ENCODE peak calls at places on chromosomes 1 and 21, in ten cellular contexts. U is transverse colon, B is A549, C is stomach, K is suprapubic skin, N is K562, T is H1, M is HepG2, L is tibial nerve, S is sigmoid colon. W is an unnamed sample.

GRCh38 chr1:187264995-187265602 is 436.4 kb downstream of the PLA2G4A start:
- DNase-seq in K (no peak), L (no peak), C (no peak), M (peak), N (peak), S (no peak), B (peak), T (no peak), U (no peak), W (no peak)

GRCh38 chr1:43246466-43247213 is 23.1 kb upstream of the TMEM125 start:
- DNase-seq in B (no peak), T (no peak), C (no peak), S (no peak), U (no peak), K (no peak), L (no peak), N (no peak), M (no peak), W (no peak)

GRCh38 chr1:7538849-7539771 is 232.0 kb upstream of the VAMP3 start:
- DNase-seq in B (no peak), S (no peak), C (no peak), M (no peak), N (no peak), T (no peak), K (no peak), L (no peak), U (no peak), W (no peak)

GRCh38 chr1:231162300-231162969 is 577 bp downstream of the TRIM67 start:
- DNase-seq in C (peak), K (no peak), B (peak), U (peak), T (peak), S (no peak), M (peak), L (no peak), N (peak), W (no peak)

GRCh38 chr1:40742363-40743061 is 41.1 kb upstream of the KCNQ4 start:
- DNase-seq in S (no peak), M (no peak), N (no peak), U (no peak), L (no peak), C (no peak), B (no peak), K (no peak), T (no peak), W (no peak)

GRCh38 chr1:229867726-229868125 is 199.3 kb upstream of the GALNT2 start:
- DNase-seq in U (no peak), S (no peak), K (no peak), N (no peak), T (no peak), B (no peak), C (no peak), M (no peak), L (no peak), W (no peak)

GRCh38 chr21:28444131-28444530 is 548.5 kb downstream of the LTN1 start:
- DNase-seq in L (no peak), S (no peak), U (no peak), B (no peak), C (no peak), T (no peak), M (no peak), N (no peak), K (no peak), W (no peak)

GRCh38 chr1:40844887-40845878 is 17.0 kb downstream of the CITED4 start:
- DNase-seq in U (no peak), T (no peak), S (no peak), C (no peak), M (no peak), N (no peak), L (no peak), B (no peak), K (no peak), W (no peak)

GRCh38 chr1:36157973-36158826 is 2.2 kb downstream of the MAP7D1 start:
- DNase-seq in C (no peak), T (no peak), M (no peak), L (no peak), N (no peak), S (no peak), U (no peak), K (no peak), B (no peak), W (no peak)

GRCh38 chr1:161351482-161351881 is 16.2 kb downstream of the CFAP126 start:
- DNase-seq in U (no peak), C (no peak), L (no peak), S (no peak), N (peak), T (no peak), K (no peak), B (no peak), M (no peak), W (no peak)

GRCh38 chr1:87941292-87941946 is 612.7 kb downstream of the LMO4 start:
- DNase-seq in M (no peak), L (no peak), N (no peak), C (no peak), S (no peak), B (no peak), K (no peak), T (no peak), U (no peak), W (no peak)

GRCh38 chr21:39125752-39126485 is 57.3 kb downstream of the PSMG1 start:
- DNase-seq in U (peak), S (peak), T (peak), N (peak), C (peak), B (peak), L (no peak), K (no peak), M (peak), W (no peak)

GRCh38 chr1:109649380-109649987 is 6.4 kb upstream of the GSTM4 start:
- DNase-seq in K (no peak), S (no peak), M (no peak), U (no peak), T (no peak), B (peak), L (no peak), C (no peak), N (peak), W (peak)

GRCh38 chr1:26522073-26522472 is 7.5 kb upstream of the RPS6KA1 start:
- DNase-seq in N (no peak), U (no peak), B (no peak), S (no peak), M (no peak), C (no peak), K (no peak), T (no peak), L (no peak), W (no peak)

GRCh38 chr1:41294213-41294612 is 52.1 kb upstream of the SCMH1 start:
- DNase-seq in M (no peak), S (no peak), L (no peak), U (no peak), B (no peak), K (no peak), T (no peak), N (no peak), C (peak), W (no peak)

GRCh38 chr21:33128538-33128937 is 58.6 kb downstream of the OLIG1 start:
- DNase-seq in N (no peak), K (no peak), C (no peak), B (no peak), T (no peak), S (no peak), L (no peak), U (no peak), M (no peak), W (no peak)

GRCh38 chr21:33124879-33125278 is 54.9 kb downstream of the OLIG1 start:
- DNase-seq in C (no peak), U (no peak), N (no peak), B (no peak), M (no peak), S (no peak), T (no peak), K (no peak), L (no peak), W (no peak)

GRCh38 chr21:33125981-33126380 is 56.0 kb downstream of the OLIG1 start:
- DNase-seq in M (no peak), U (no peak), N (no peak), S (no peak), K (no peak), B (no peak), L (no peak), T (no peak), C (no peak), W (no peak)

GRCh38 chr21:33126569-33126968 is 56.6 kb downstream of the OLIG1 start:
- DNase-seq in S (no peak), U (no peak), T (no peak), L (no peak), M (no peak), C (no peak), B (no peak), N (no peak), K (no peak), W (no peak)

DNA sequence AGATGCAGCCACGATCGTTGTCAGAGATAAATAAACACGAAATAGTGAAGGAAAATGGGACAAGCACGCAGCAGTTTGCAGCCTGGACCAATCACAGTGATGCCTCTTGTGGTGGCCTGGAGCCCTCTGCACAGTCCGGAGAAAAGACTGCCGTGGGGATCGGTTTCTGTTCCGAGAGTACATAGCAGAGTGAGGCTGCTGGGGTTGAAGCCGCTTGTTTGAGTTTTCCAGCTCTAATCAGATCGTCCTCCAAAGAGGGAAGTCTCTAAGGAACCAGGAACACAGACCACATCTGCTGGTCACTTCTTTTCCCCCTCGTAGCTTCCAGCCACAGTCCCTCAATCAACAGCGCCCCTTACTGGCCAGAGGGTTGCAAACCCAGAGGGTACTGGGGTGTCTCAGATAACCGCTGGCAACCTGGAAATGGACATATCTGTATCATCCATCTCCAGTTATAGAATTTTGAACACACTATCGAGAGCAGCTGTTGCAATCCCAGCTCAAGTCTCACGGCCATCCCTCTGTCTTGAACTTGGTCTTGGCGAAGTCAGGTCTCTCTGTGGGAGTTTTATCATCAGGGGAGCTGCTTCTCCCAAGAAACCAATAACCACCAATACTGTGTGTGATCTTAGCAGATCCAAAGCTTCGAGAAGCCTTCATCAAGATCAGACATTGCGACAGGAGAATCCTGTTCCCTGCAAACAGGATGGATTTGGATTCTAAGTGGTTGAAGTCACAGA is 57.4 kb downstream of the OLIG1 start:
- DNase-seq in C (peak), M (peak), L (peak), S (no peak), K (peak), B (peak), T (peak), U (peak), N (peak), W (no peak)
- H3K4me3 ChIP-seq in C (peak), M (peak), L (peak), S (no peak), K (peak), B (peak), T (no peak), U (peak), N (no peak), W (peak)

DNA sequence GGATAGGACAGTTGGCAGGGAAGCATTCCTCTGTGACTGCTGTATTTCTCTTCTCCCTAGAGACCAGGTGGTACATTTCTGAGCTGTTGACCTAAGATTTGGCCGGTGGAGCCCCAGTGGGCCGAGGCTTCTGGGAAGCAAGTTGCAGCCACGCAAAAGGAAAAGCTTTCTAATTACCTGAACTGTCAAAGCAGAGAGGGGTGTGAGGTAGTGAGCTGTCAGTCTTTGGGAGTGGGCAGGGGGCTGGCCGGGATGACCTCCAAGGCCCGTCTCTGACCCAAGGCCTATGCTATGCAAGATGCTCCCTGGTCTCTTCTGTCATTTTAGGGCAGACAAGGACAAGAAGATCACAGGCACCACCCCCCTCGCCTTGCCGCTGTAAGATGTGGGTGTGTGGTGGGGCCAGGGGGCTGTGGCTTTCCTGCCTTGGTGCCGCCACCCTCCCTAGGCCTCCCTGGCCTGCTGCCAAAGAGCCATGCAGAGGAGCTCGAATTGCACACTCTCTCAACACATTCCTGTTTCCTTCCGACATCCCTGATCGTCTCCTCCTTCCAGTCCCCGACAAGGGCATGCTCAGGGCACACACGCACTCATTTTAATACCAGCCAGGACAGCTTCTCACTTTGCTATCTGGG is 7.7 kb downstream of the PADI1 start:
- DNase-seq in K (no peak), L (no peak), S (no peak), B (no peak), C (peak), T (no peak), U (no peak), N (no peak), M (no peak), W (no peak)
- TF ChIP-seq EP300 in K (no peak), L (no peak), S (no peak), B (no peak), C (no peak), T (no peak), U (no peak), N (no peak), M (no peak), W (no peak)

GRCh38 chr21:33539612-33540011 is 2.3 kb downstream of the GART start:
- DNase-seq in K (no peak), T (no peak), M (no peak), C (no peak), U (no peak), B (no peak), N (no peak), S (no peak), L (no peak), W (no peak)
- H3K4me3 ChIP-seq in K (no peak), T (no peak), M (no peak), C (no peak), U (no peak), B (no peak), N (no peak), S (no peak), L (no peak), W (no peak)

GRCh38 chr1:72000809-72001208 is 281.5 kb downstream of the NEGR1 start:
- DNase-seq in U (no peak), K (no peak), L (no peak), C (no peak), T (no peak), S (no peak), N (no peak), M (no peak), B (peak), W (no peak)
- TF ChIP-seq EP300 in U (no peak), K (no peak), L (no peak), C (no peak), T (no peak), S (no peak), N (no peak), M (no peak), B (no peak), W (no peak)

GRCh38 chr1:170662561-170662971 is 1.4 kb upstream of the PRRX1 start:
- DNase-seq in S (no peak), T (no peak), C (no peak), M (no peak), U (no peak), L (no peak), K (no peak), N (no peak), B (no peak), W (no peak)
- H3K4me3 ChIP-seq in S (peak), T (peak), C (peak), M (no peak), U (peak), L (peak), K (peak), N (no peak), B (peak), W (peak)

GRCh38 chr21:31340499-31340898 is 3.6 kb downstream of the TIAM1 start:
- DNase-seq in M (no peak), B (no peak), S (no peak), L (no peak), K (no peak), U (no peak), N (no peak), T (no peak), C (no peak), W (no peak)

GRCh38 chr21:31339736-31340135 is 4.3 kb downstream of the TIAM1 start:
- DNase-seq in C (no peak), B (no peak), L (no peak), T (no peak), K (no peak), U (no peak), M (no peak), S (no peak), N (no peak), W (no peak)

GRCh38 chr21:31342328-31342727 is 1.7 kb downstream of the TIAM1 start:
- DNase-seq in S (no peak), B (no peak), N (no peak), U (no peak), C (no peak), L (no peak), K (no peak), T (no peak), M (no peak), W (no peak)

GRCh38 chr21:31343030-31343510 is 991 bp downstream of the TIAM1 start:
- DNase-seq in S (no peak), K (no peak), B (no peak), C (no peak), T (no peak), L (no peak), U (no peak), M (no peak), N (no peak), W (no peak)

DNA sequence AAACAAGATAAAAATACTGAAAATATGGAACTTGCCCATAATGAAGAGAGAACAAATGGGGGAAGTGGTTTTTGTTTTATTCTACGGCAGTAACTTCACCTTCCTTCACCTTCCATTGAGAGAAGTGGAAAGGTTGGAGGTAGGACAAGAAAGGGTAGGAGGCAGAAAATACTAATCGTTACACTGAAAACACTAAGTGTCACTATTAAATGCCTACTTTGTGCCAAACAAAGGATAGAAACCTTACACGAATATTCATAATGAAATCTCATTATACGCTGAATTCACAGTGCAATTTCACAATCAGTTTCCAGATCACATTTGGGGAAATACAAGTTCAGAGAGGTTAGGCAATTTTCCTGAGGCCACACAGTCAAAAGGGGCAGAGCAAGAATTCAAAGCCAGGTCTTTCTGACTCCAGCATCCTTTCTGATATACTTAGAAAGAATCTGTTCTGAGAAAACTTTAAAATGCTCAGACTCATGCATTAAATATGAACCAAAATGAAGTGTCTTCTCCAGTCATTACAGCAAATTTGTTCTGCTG is 3.0 kb downstream of the TIAM1 start:
- DNase-seq in L (no peak), C (no peak), U (no peak), T (no peak), N (no peak), K (no peak), M (no peak), B (no peak), S (no peak), W (no peak)
- TF ChIP-seq EP300 in L (no peak), C (no peak), U (no peak), T (no peak), N (no peak), K (no peak), M (no peak), B (no peak), S (no peak), W (no peak)

GRCh38 chr1:100250807-100251206 is 1.2 kb upstream of the DBT start:
- DNase-seq in M (no peak), S (no peak), B (no peak), N (no peak), C (no peak), K (no peak), L (no peak), U (no peak), T (no peak), W (no peak)

GRCh38 chr1:100249155-100249536 is 488 bp downstream of the DBT start:
- DNase-seq in T (no peak), S (no peak), N (peak), C (no peak), M (no peak), B (no peak), K (no peak), L (no peak), U (no peak), W (no peak)

GRCh38 chr1:100250264-100250663 is 630 bp upstream of the DBT start:
- DNase-seq in K (no peak), U (no peak), N (no peak), T (no peak), C (no peak), S (no peak), M (no peak), L (no peak), B (no peak), W (no peak)

GRCh38 chr1:100246738-100247137 is 2.9 kb downstream of the DBT start:
- DNase-seq in L (no peak), C (no peak), M (no peak), U (no peak), B (no peak), S (no peak), T (no peak), N (peak), K (no peak), W (no peak)

DNA sequence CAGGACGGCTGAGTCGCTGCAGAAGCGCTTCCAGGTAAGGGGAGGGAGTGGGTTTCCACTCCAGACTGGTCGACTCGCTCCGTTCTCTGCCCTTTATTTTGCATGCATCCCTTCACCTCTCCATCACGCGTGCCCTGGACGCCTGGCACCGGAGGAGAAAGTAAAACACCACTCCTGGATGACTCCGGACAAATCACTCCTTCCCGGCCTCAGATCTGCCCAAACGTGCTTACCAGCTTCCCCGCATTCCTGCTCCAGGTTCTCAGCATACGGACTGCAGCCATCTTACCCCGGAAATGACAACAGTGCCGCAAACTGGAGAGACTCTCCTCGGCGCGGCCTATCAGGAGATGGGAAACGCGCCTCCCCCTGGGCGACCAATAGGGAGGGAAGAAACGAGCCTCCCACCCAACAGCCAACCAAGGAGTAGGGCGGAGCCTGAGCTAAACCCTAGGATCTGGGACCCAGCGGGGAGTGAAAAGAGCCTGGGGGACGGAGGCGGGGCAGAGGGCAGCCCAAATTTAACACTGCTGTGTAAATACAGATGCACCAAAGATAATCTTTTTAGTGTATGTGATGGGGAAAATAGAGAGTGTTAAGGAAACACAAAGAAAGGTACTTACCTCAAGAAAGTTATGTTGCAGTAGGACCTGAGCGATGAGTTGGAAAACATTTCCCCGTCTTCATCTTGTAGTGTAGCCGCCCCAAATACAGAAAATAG is at the start of gene DBT:
- DNase-seq in U (peak), B (peak), C (peak), M (peak), T (peak), N (peak), S (peak), L (peak), K (peak), W (peak)
- H3K4me3 ChIP-seq in U (peak), B (peak), C (peak), M (peak), T (peak), N (peak), S (peak), L (peak), K (peak), W (peak)

W was measured in esophagus muscularis mucosa.